ENCODE peak calls at places on chromosome 12, in four cellular contexts. P is GM04504; Y is CD8-positive, alpha-beta T cell; G is A549. K is an unnamed sample.

GRCh38 chr12:7093486-7093885 is 1.2 kb upstream of the C1R start:
- DNase-seq in P (no peak), G (no peak), Y (no peak), K (no peak)

GRCh38 chr12:45671254-45671653 is 58.3 kb upstream of the ARID2 start:
- DNase-seq in P (peak; percentile 38), G (no peak), Y (no peak), K (no peak)

GRCh38 chr12:27284751-27285150 is 40.7 kb downstream of the STK38L start:
- DNase-seq in Y (no peak), P (peak; percentile 24), G (peak; percentile 21), K (no peak)

GRCh38 chr12:50394469-50395029 is 1.9 kb downstream of the FAM186A start:
- DNase-seq in Y (no peak), P (no peak), G (no peak), K (no peak)

GRCh38 chr12:49034287-49034622 is 15.7 kb upstream of the PRKAG1 start:
- DNase-seq in Y (no peak), P (no peak), G (no peak), K (no peak)

GRCh38 chr12:54941659-54942058 is 42.9 kb downstream of the TESPA1 start:
- DNase-seq in G (no peak), Y (no peak), P (no peak), K (no peak)

GRCh38 chr12:50387487-50387886 is 8.9 kb downstream of the FAM186A start:
- DNase-seq in P (no peak), G (no peak), Y (no peak), K (no peak)

GRCh38 chr12:124399622-124400021 is 104.7 kb downstream of the RFLNA start:
- DNase-seq in G (peak; percentile 33), Y (peak; percentile 40), P (no peak), K (peak; percentile 72)

GRCh38 chr12:42477931-42478330 is 111.6 kb downstream of the PRICKLE1 start:
- DNase-seq in P (no peak), G (no peak), Y (no peak), K (no peak)

GRCh38 chr12:131072446-131073230 is 118.9 kb downstream of the ADGRD1 start:
- DNase-seq in Y (no peak), G (no peak), P (no peak), K (no peak)

GRCh38 chr12:14111230-14111865 is 129.9 kb upstream of the GRIN2B start:
- DNase-seq in Y (no peak), G (peak; percentile 39), P (no peak), K (peak; percentile 22)

GRCh38 chr12:103589517-103589916 is 2.4 kb downstream of the STAB2 start:
- DNase-seq in G (no peak), P (no peak), Y (no peak), K (no peak)